ENCODE peak calls at places on chromosomes 13 and 19, in six cellular contexts. G is lung, R is nephron progenitor cell, O is AG04450, F is IMR-90, T is AG10803. B is an unnamed sample.

GRCh38 chr13:46631184-46631542 is 78.2 kb downstream of the LRCH1 start:
- DNase-seq in G (no peak), R (no peak), O (no peak), F (no peak), T (no peak), B (no peak)

GRCh38 chr13:100108913-100109507 is 20.1 kb downstream of the PCCA start:
- DNase-seq in G (no peak), R (no peak), O (no peak), F (peak; percentile 19), T (peak; percentile 7), B (no peak)

GRCh38 chr19:4449022-4449825 is 8.4 kb downstream of the UBXN6 start:
- DNase-seq in G (no peak), R (no peak), O (no peak), F (no peak), T (no peak), B (no peak)

GRCh38 chr13:99031725-99032298 is 53.9 kb upstream of the DOCK9 start:
- DNase-seq in G (peak; percentile 9), R (no peak), O (no peak), F (no peak), T (no peak), B (no peak)

GRCh38 chr13:79880820-79881219 is 399.9 kb downstream of the NDFIP2 start:
- DNase-seq in G (no peak), R (no peak), O (no peak), F (no peak), T (no peak), B (peak; percentile 53)

GRCh38 chr19:50266896-50267295 is 62.3 kb downstream of the KCNC3 start:
- DNase-seq in G (no peak), R (peak; percentile 52), O (no peak), F (no peak), T (no peak), B (no peak)

GRCh38 chr19:1747285-1748114 is 5.8 kb upstream of the ONECUT3 start:
- DNase-seq in G (no peak), R (no peak), O (no peak), F (peak; percentile 80), T (peak; percentile 65), B (peak; percentile 73)

GRCh38 chr19:9673912-9674668 is 810 bp downstream of the ZNF562 start:
- DNase-seq in G (no peak), R (no peak), O (no peak), F (peak; percentile 5), T (no peak), B (peak; percentile 2)

GRCh38 chr13:110416131-110416584 is 109.1 kb downstream of the COL4A2 start:
- DNase-seq in G (no peak), R (no peak), O (no peak), F (peak; percentile 29), T (peak; percentile 76), B (peak; percentile 57)

GRCh38 chr13:39510296-39510695 is 92.7 kb downstream of the LHFPL6 start:
- DNase-seq in G (no peak), R (no peak), O (no peak), F (no peak), T (no peak), B (no peak)

GRCh38 chr13:32409561-32410440 is 18.1 kb downstream of the N4BP2L1 start:
- DNase-seq in G (no peak), R (peak; percentile 32), O (no peak), F (peak; percentile 63), T (peak; percentile 66), B (peak; percentile 85)

GRCh38 chr13:21884299-21884878 is 213.5 kb downstream of the FGF9 start:
- DNase-seq in G (no peak), R (no peak), O (no peak), F (no peak), T (no peak), B (no peak)

GRCh38 chr19:6059996-6060599 is 50.2 kb downstream of the RFX2 start:
- DNase-seq in G (no peak), R (no peak), O (no peak), F (no peak), T (no peak), B (no peak)

GRCh38 chr19:44512326-44513298 is 12.3 kb upstream of the ZNF180 start:
- DNase-seq in G (no peak), R (peak; percentile 66), O (peak; percentile 34), F (peak; percentile 58), T (peak; percentile 60), B (peak; percentile 71)

DNA sequence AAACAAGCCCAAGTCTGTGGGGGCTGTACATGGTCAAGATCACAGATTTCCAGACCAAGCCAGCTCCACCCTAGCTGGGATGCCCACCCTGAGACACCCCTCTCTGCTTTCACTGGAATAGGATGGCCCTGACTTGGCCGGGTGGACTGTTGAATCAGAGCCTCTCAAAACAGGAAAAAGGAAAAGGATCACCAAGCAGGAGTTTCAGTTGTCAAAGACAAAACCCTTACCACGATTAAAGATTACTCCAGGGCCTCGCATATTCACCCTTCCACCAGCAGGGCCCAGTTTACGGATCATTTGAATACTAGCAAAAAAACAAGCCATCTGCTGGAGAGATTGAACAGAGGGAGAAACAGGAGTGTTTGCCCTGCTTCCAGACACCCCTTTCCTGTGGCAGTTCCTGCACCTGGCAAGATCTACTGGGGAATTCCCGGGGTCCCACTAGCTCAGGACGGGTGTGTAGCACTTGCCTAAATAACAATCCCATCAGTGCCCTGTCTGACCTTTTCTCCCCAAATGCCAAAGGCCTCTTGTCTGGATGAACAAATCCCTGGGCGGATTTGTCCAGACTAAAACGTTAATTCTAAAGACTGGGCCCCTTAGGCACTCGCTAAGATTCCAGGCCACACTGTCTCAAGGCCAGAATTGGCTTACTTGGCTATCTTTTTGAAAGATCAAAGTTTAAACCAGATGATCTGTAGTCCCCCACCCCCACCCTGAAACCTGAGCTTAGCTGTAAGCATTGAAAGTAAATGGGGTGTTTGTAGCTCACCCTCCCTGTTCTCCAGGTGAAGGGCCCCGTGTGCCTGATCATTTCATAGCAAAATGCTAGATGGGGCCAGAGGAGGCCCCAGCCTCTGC is 38.4 kb downstream of the ACTN4 start:
- DNase-seq in G (no peak), R (no peak), O (no peak), F (peak; percentile 73), T (peak; percentile 53), B (peak; percentile 79)
- TF ChIP-seq CTCF in G (no peak), R (peak; percentile 30), O (peak; percentile 72), F (peak; percentile 67), T (peak; percentile 58), B (peak; percentile 75)

GRCh38 chr19:8611391-8611883 is 922 bp upstream of the ADAMTS10 start:
- DNase-seq in G (no peak), R (no peak), O (no peak), F (no peak), T (peak; percentile 18), B (no peak)

GRCh38 chr19:8608858-8609209 is 1.7 kb downstream of the ADAMTS10 start:
- DNase-seq in G (no peak), R (no peak), O (no peak), F (no peak), T (no peak), B (no peak)

GRCh38 chr19:8610928-8611284 is 391 bp upstream of the ADAMTS10 start:
- DNase-seq in G (no peak), R (no peak), O (no peak), F (no peak), T (no peak), B (no peak)

GRCh38 chr19:8610041-8610927 is at the start of gene ADAMTS10:
- DNase-seq in G (no peak), R (peak; percentile 74), O (no peak), F (peak; percentile 43), T (peak; percentile 47), B (peak; percentile 52)

DNA sequence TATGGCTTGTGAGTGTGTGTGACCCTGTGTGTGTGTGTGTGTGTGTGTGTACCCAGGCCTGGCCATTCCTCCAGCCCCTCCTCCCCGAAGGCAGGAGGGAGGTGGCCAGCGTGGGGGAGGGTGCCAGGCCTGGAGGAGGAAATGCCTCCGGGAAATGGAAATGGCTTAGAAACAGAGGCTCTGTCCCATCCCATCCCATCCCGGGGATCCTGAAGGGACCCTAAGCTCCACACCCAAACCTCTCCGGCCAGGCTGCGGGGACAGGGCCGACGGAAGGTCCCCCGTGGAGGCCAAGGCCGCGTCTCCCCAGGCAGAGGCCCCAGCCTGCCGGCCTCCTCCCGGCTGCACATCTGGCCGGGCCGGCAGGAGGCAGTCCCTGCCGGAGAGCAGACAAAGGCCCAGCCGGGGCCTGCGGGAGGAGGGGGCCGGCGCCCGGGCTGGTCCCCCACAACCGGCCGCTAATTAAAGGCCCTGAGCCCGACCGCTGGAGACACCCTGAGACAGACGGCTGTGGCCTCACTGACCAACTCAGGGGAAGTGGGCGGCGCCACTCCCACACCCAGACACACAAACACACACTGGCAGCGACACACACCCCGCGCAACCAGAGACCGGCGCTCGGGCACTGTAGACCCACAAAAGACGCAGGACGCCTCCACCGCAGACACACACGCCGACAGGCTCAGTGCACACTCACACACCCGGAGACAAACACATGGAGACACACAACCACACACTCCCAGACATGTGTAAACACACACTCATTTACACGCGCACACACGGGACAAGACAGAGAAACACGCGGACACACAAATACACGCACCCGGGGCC is 1.1 kb downstream of the ADAMTS10 start:
- DNase-seq in G (no peak), R (peak; percentile 69), O (no peak), F (peak; percentile 60), T (peak; percentile 75), B (peak; percentile 70)
- TF ChIP-seq CTCF in G (no peak), R (no peak), O (peak; percentile 44), F (peak; percentile 34), T (peak; percentile 24), B (peak; percentile 40)

GRCh38 chr13:50386527-50387123 is 371.4 kb downstream of the KCNRG start:
- DNase-seq in G (no peak), R (peak; percentile 30), O (peak; percentile 67), F (peak; percentile 82), T (peak; percentile 78), B (peak; percentile 78)

GRCh38 chr13:50384724-50385123 is 369.5 kb downstream of the KCNRG start:
- DNase-seq in G (no peak), R (no peak), O (no peak), F (no peak), T (no peak), B (no peak)

GRCh38 chr13:50389726-50390125 is 374.5 kb downstream of the KCNRG start:
- DNase-seq in G (no peak), R (no peak), O (no peak), F (no peak), T (no peak), B (no peak)

GRCh38 chr13:50388481-50388880 is 373.2 kb downstream of the KCNRG start:
- DNase-seq in G (no peak), R (no peak), O (no peak), F (no peak), T (no peak), B (no peak)

GRCh38 chr13:50387124-50387581 is 371.9 kb downstream of the KCNRG start:
- DNase-seq in G (peak; percentile 64), R (peak; percentile 46), O (no peak), F (peak; percentile 42), T (peak; percentile 40), B (peak; percentile 60)
- TF ChIP-seq CTCF in G (no peak), R (no peak), O (peak; percentile 12), F (peak; percentile 8), T (peak; percentile 37), B (peak; percentile 36)

DNA sequence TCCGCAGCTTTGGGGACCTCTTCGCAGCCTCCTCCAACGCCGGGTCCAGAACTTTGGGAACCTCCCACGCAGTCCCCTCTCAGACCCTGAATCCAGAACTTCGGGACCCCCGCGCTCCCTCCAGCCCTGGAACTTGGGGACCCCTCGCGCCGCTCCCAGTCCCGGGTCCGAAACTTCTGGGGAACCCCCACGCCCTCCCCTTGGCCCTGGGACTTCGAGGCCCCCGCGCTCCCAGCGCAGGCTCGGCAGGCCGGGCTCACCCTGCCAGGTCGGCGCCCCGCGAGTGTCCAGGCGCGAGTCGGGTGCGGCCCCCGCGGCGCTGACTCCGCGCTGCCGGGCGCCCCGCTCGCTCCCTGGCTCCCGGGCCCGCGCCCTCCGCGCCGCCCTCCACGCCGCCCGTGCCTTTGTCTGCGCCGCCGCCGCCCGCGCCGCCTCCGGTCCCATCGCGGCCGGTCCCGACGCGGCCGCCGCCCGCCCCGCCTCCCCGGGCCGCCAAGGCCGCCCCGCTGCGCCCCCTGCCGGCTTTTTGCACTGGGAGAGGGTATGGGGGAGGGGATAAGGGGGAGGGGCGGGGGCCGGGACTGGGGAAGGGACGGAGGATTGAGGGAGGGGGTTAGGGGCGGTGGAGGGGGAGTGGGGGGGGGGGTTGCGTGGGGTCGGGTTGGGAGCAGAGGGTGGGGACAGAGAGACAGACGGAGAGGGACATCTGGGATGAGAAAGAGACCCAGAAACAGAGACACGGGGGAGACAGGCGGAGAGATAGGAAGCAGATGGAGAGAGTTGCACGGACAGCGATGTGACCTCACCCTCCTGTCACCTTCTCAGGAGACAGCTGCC is at the start of gene HOMER3:
- DNase-seq in G (peak; percentile 78), R (peak; percentile 94), O (no peak), F (peak; percentile 39), T (peak; percentile 53), B (peak; percentile 54)
- TF ChIP-seq CTCF in G (no peak), R (no peak), O (peak; percentile 28), F (peak; percentile 48), T (peak; percentile 35), B (peak; percentile 46)